ENCODE peak calls at places on chromosome 9, in ten cellular contexts. G is Caki2; Q is substantia nigra; B is nucleus accumbens; I is posterior cingulate gyrus; Z is T1000; Y is AG08396; L is GM12878; V is stimulated activated CD4-positive, alpha-beta T cell treated with anti-CD3 and anti-CD28 coated beads, Interleukin-1b, Interleukin-23, amount 100 ng/mL, for 24 hours; J is NCI-H526 treated with DMSO at 0.1 percent for 48 hours. E is an unnamed sample.
A peak's percentile ranks its signal among the peaks of the same experiment; 100 is the strongest.

GRCh38 chr9:109504689-109505088 is 6.6 kb upstream of the PTPN3 start:
- DNase-seq in V (no peak), G (no peak), Y (no peak), J (no peak), I (no peak), B (no peak), L (no peak), Q (no peak), Z (no peak), E (no peak)

GRCh38 chr9:90983394-90983793 is 181.8 kb downstream of the SYK start:
- DNase-seq in J (no peak), Y (no peak), L (no peak), Z (no peak), I (no peak), G (no peak), B (no peak), V (no peak), Q (no peak), E (no peak)

GRCh38 chr9:129841071-129841470 is 5.8 kb downstream of the USP20 start:
- DNase-seq in L (no peak), Y (no peak), V (no peak), G (no peak), Z (no peak), Q (no peak), J (no peak), B (no peak), I (no peak), E (no peak)

GRCh38 chr9:98075332-98075805 is 18.8 kb downstream of the NANS start:
- DNase-seq in I (no peak), Z (peak; percentile 25), L (no peak), V (no peak), G (peak; percentile 62), Q (no peak), B (no peak), Y (peak; percentile 72), J (no peak), E (no peak)

GRCh38 chr9:87670572-87671264 is 55.2 kb upstream of the CTSL start:
- DNase-seq in I (no peak), L (no peak), Y (no peak), V (no peak), Q (no peak), B (no peak), G (no peak), Z (no peak), J (no peak), E (no peak)

GRCh38 chr9:68704804-68705635 is at the start of gene PIP5K1B:
- DNase-seq in Z (no peak), V (peak; percentile 42), Q (peak; percentile 9), Y (peak; percentile 65), I (peak; percentile 65), G (peak; percentile 64), L (no peak), B (no peak), J (peak; percentile 65), E (peak; percentile 39)

GRCh38 chr9:137972988-137973470 is 95.4 kb downstream of the CACNA1B start:
- DNase-seq in V (no peak), Y (no peak), L (no peak), Z (no peak), J (no peak), Q (no peak), I (no peak), B (no peak), G (no peak), E (no peak)

GRCh38 chr9:125763373-125763772 is 16.2 kb downstream of the PBX3 start:
- DNase-seq in J (no peak), L (no peak), I (no peak), G (no peak), B (no peak), Y (peak; percentile 8), Q (no peak), V (no peak), Z (no peak), E (no peak)

GRCh38 chr9:38062498-38063362 is 6.3 kb downstream of the SHB start:
- DNase-seq in J (no peak), I (no peak), Q (no peak), Z (peak; percentile 51), B (no peak), L (no peak), Y (peak; percentile 62), G (no peak), V (no peak), E (no peak)

GRCh38 chr9:133589454-133590227 is 19.5 kb downstream of the FAM163B start:
- DNase-seq in B (no peak), V (peak; percentile 28), I (no peak), G (no peak), L (no peak), J (no peak), Y (no peak), Z (no peak), Q (no peak), E (no peak)

GRCh38 chr9:121744002-121744686 is 92.7 kb downstream of the DAB2IP start:
- DNase-seq in Q (peak; percentile 25), J (no peak), G (peak; percentile 45), Y (peak; percentile 62), V (peak; percentile 13), B (peak; percentile 13), Z (no peak), L (no peak), I (peak; percentile 66), E (peak; percentile 70)